ENCODE peak calls at places on chromosomes 16 and 17, in four cellular contexts. D is stimulated activated CD8-positive, alpha-beta memory T cell treated with anti-CD3 and anti-CD28 coated beads, Interleukin-4, amount 100 ng/mL, for 48 hours; M is left ventricle myocardium inferior; W is globus pallidus. X is an unnamed sample.

GRCh38 chr16:27237229-27238015 is 31.1 kb downstream of the NSMCE1 start:
- DNase-seq in M (no peak), D (peak; percentile 84), W (no peak), X (no peak)

GRCh38 chr16:81315271-81316175 is 761 bp downstream of the GAN start:
- DNase-seq in M (peak; percentile 58), D (peak; percentile 64), W (no peak), X (peak; percentile 32)

GRCh38 chr17:81865733-81866439 is 5.3 kb downstream of the ARHGDIA start:
- DNase-seq in M (no peak), W (no peak), D (peak; percentile 39), X (no peak)

GRCh38 chr16:72189865-72190371 is 18.0 kb upstream of the PMFBP1 start:
- DNase-seq in D (no peak), W (no peak), M (no peak), X (no peak)

GRCh38 chr17:78915872-78916632 is 9.1 kb downstream of the TIMP2 start:
- DNase-seq in M (peak; percentile 57), D (no peak), W (no peak), X (peak; percentile 21)

GRCh38 chr17:17295141-17295540 is 8.0 kb upstream of the NT5M start:
- DNase-seq in M (no peak), W (no peak), D (no peak), X (no peak)

GRCh38 chr17:64418506-64419339 is 28.1 kb upstream of the PECAM1 start:
- DNase-seq in W (peak; percentile 52), M (no peak), D (no peak), X (no peak)

GRCh38 chr17:30000001-30000754 is 58.7 kb downstream of the EFCAB5 start:
- DNase-seq in W (peak; percentile 2), M (no peak), D (no peak), X (no peak)

GRCh38 chr17:58161566-58161965 is 5.2 kb upstream of the OR4D2 start:
- DNase-seq in D (no peak), M (no peak), W (no peak), X (no peak)

GRCh38 chr16:471353-472198 is 46.1 kb downstream of the RAB11FIP3 start:
- DNase-seq in M (peak; percentile 25), W (peak; percentile 97), D (no peak), X (peak; percentile 95)

GRCh38 chr16:57878586-57878985 is 76.3 kb upstream of the KIFC3 start:
- DNase-seq in M (no peak), D (no peak), W (no peak), X (no peak)

GRCh38 chr16:35598696-35599332 is 2139.4 kb downstream of the TP53TG3F start:
- DNase-seq in W (no peak), M (no peak), D (no peak), X (no peak)

GRCh38 chr17:75753514-75754377 is 11.2 kb downstream of the GALK1 start:
- DNase-seq in M (peak; percentile 78), D (peak; percentile 81), W (peak; percentile 75), X (peak; percentile 36)

GRCh38 chr17:7816926-7817642 is 16.9 kb upstream of the KDM6B start:
- DNase-seq in D (no peak), M (no peak), W (no peak), X (no peak)

GRCh38 chr17:49898547-49899490 is 51.0 kb upstream of the TAC4 start:
- DNase-seq in D (no peak), W (no peak), M (no peak), X (no peak)

GRCh38 chr16:57771141-57771785 is 31.0 kb downstream of the KIFC3 start:
- DNase-seq in W (no peak), M (no peak), D (no peak), X (no peak)

GRCh38 chr17:16486373-16487250 is 5.4 kb downstream of the LRRC75A start:
- DNase-seq in M (peak; percentile 77), W (no peak), D (no peak), X (peak; percentile 40)

GRCh38 chr17:33225509-33225908 is 67.6 kb downstream of the ASIC2 start:
- DNase-seq in D (no peak), W (no peak), M (peak; percentile 26), X (no peak)

GRCh38 chr17:42518046-42518754 is 17.8 kb upstream of the NAGLU start:
- DNase-seq in M (peak; percentile 70), W (no peak), D (no peak), X (no peak)

GRCh38 chr17:81561494-81561885 is 9.3 kb upstream of the FAAP100 start:
- DNase-seq in W (no peak), M (no peak), D (no peak), X (no peak)

GRCh38 chr17:64130559-64131001 is 636 bp upstream of the ERN1 start:
- DNase-seq in W (no peak), D (peak; percentile 75), M (no peak), X (no peak)

GRCh38 chr16:89701425-89702406 is at the start of gene SPATA2L:
- DNase-seq in D (peak; percentile 97), M (peak; percentile 87), W (peak; percentile 60), X (peak; percentile 71)

GRCh38 chr16:74463888-74464287 is 42.6 kb upstream of the CLEC18B start:
- DNase-seq in M (no peak), W (no peak), D (no peak), X (no peak)

GRCh38 chr17:57995076-57995956 is 7.3 kb upstream of the VEZF1 start:
- DNase-seq in M (peak; percentile 37), D (peak; percentile 61), W (peak; percentile 87), X (peak; percentile 77)

GRCh38 chr16:71834291-71834690 is 11.5 kb upstream of the ATXN1L start:
- DNase-seq in M (no peak), W (no peak), D (no peak), X (no peak)

GRCh38 chr17:74780443-74781238 is 4.5 kb upstream of the NAT9 start:
- DNase-seq in D (no peak), M (no peak), W (peak; percentile 82), X (peak; percentile 46)

GRCh38 chr16:62167551-62167950 is 131.3 kb upstream of the CDH8 start:
- DNase-seq in D (no peak), M (no peak), W (no peak), X (no peak)

GRCh38 chr17:39794249-39794970 is 56.7 kb downstream of the GRB7 start:
- DNase-seq in W (no peak), D (no peak), M (no peak), X (no peak)

GRCh38 chr17:38559025-38559879 is 46.5 kb downstream of the SRCIN1 start:
- DNase-seq in D (peak; percentile 94), M (peak; percentile 76), W (no peak), X (no peak)

GRCh38 chr17:38454528-38454927 is 26.3 kb downstream of the ARHGAP23 start:
- DNase-seq in D (no peak), W (peak; percentile 97), M (peak; percentile 91), X (peak; percentile 88)

GRCh38 chr17:56112086-56112485 is 41.2 kb upstream of the ANKFN1 start:
- DNase-seq in M (no peak), W (no peak), D (no peak), X (no peak)

GRCh38 chr17:15780188-15780587 is 48.1 kb downstream of the TBC1D26 start:
- DNase-seq in W (no peak), D (no peak), M (no peak), X (no peak)

GRCh38 chr17:73987395-73987794 is 216.1 kb upstream of the RPL38 start:
- DNase-seq in D (no peak), M (no peak), W (no peak), X (no peak)

GRCh38 chr16:68377667-68378420 is 67.0 kb downstream of the PRMT7 start:
- DNase-seq in D (no peak), M (no peak), W (no peak), X (peak; percentile 22)

GRCh38 chr16:61579195-61579594 is 457.0 kb downstream of the CDH8 start:
- DNase-seq in W (peak; percentile 15), D (no peak), M (no peak), X (no peak)

GRCh38 chr17:39963826-39964225 is 1.0 kb downstream of the GSDMA start:
- DNase-seq in M (no peak), W (no peak), D (no peak), X (no peak)

GRCh38 chr17:30316736-30317135 is 17.1 kb downstream of the TMIGD1 start:
- DNase-seq in W (no peak), D (no peak), M (no peak), X (no peak)

X was measured in hippocampal formation.